ENCODE peak calls at places on chromosomes 2 and 18, in nine cellular contexts. D, R, S, X, M, A, N, J and L are unnamed samples.

GRCh38 chr2:32212293-32212692 is 46.6 kb downstream of the SLC30A6 start:
- DNase-seq in D (no peak), R (no peak), S (no peak), X (no peak), M (no peak), A (no peak), N (no peak), J (no peak), L (no peak)

GRCh38 chr2:70247364-70248144 is 874 bp downstream of the TIA1 start:
- DNase-seq in D (no peak), R (peak), S (no peak), X (no peak), M (peak), A (no peak), N (no peak), J (no peak), L (no peak)

GRCh38 chr2:28193552-28194383 is 198.9 kb upstream of the FOSL2 start:
- DNase-seq in D (peak), R (peak), S (no peak), X (no peak), M (peak), A (no peak), N (no peak), J (no peak), L (no peak)

GRCh38 chr2:227406177-227407031 is 18.7 kb upstream of the SCYGR1 start:
- DNase-seq in D (peak), R (peak), S (no peak), X (peak), M (peak), A (no peak), N (peak), J (peak), L (peak)

GRCh38 chr2:29456429-29456828 is 341.2 kb downstream of the CLIP4 start:
- DNase-seq in D (no peak), R (no peak), S (no peak), X (no peak), M (no peak), A (no peak), N (no peak), J (no peak), L (no peak)

GRCh38 chr2:215590353-215590752 is 154.5 kb upstream of the FN1 start:
- DNase-seq in D (no peak), R (peak), S (no peak), X (no peak), M (no peak), A (no peak), N (no peak), J (no peak), L (no peak)

GRCh38 chr2:37877457-37878315 is 47.4 kb upstream of the RMDN2 start:
- DNase-seq in D (peak), R (peak), S (no peak), X (no peak), M (peak), A (no peak), N (peak), J (peak), L (no peak)

GRCh38 chr18:3721771-3722661 is 272.0 kb downstream of the TGIF1 start:
- DNase-seq in D (no peak), R (no peak), S (no peak), X (no peak), M (peak), A (no peak), N (peak), J (no peak), L (no peak)

GRCh38 chr2:126513033-126513432 is 142.9 kb upstream of the GYPC start:
- DNase-seq in D (no peak), R (no peak), S (no peak), X (no peak), M (no peak), A (no peak), N (no peak), J (no peak), L (no peak)

GRCh38 chr18:57839942-57840381 is 36.8 kb upstream of the ATP8B1 start:
- DNase-seq in D (no peak), R (peak), S (no peak), X (no peak), M (peak), A (no peak), N (no peak), J (no peak), L (no peak)

GRCh38 chr2:101725038-101725437 is 27.5 kb downstream of the MAP4K4 start:
- DNase-seq in D (no peak), R (no peak), S (no peak), X (no peak), M (no peak), A (no peak), N (no peak), J (no peak), L (no peak)

GRCh38 chr2:101723366-101724112 is 26.0 kb downstream of the MAP4K4 start:
- DNase-seq in D (no peak), R (no peak), S (no peak), X (no peak), M (no peak), A (no peak), N (no peak), J (no peak), L (no peak)

GRCh38 chr2:101724113-101724450 is 26.6 kb downstream of the MAP4K4 start:
- DNase-seq in D (no peak), R (no peak), S (no peak), X (no peak), M (no peak), A (no peak), N (no peak), J (no peak), L (no peak)

GRCh38 chr2:101722878-101723277 is 25.4 kb downstream of the MAP4K4 start:
- DNase-seq in D (no peak), R (no peak), S (no peak), X (no peak), M (no peak), A (no peak), N (peak), J (no peak), L (no peak)

GRCh38 chr2:101725515-101726192 is 28.1 kb downstream of the MAP4K4 start:
- DNase-seq in D (no peak), R (no peak), S (no peak), X (no peak), M (no peak), A (no peak), N (no peak), J (no peak), L (no peak)
- TF ChIP-seq CTCF in D (no peak), R (no peak), S (no peak), X (no peak), M (peak), A (peak), N (no peak), J (no peak), L (no peak)

GRCh38 chr2:42236911-42237310 is 67.8 kb downstream of the EML4 start:
- DNase-seq in D (no peak), R (no peak), S (no peak), X (no peak), M (no peak), A (no peak), N (no peak), J (no peak), L (no peak)

GRCh38 chr2:42239289-42239661 is 70.1 kb downstream of the EML4 start:
- DNase-seq in D (no peak), R (no peak), S (no peak), X (no peak), M (no peak), A (no peak), N (no peak), J (no peak), L (no peak)

GRCh38 chr2:42241517-42241916 is 72.4 kb downstream of the EML4 start:
- DNase-seq in D (no peak), R (no peak), S (no peak), X (no peak), M (no peak), A (no peak), N (no peak), J (no peak), L (no peak)

GRCh38 chr2:42239811-42240210 is 70.7 kb downstream of the EML4 start:
- DNase-seq in D (no peak), R (no peak), S (no peak), X (no peak), M (no peak), A (no peak), N (no peak), J (no peak), L (no peak)

DNA sequence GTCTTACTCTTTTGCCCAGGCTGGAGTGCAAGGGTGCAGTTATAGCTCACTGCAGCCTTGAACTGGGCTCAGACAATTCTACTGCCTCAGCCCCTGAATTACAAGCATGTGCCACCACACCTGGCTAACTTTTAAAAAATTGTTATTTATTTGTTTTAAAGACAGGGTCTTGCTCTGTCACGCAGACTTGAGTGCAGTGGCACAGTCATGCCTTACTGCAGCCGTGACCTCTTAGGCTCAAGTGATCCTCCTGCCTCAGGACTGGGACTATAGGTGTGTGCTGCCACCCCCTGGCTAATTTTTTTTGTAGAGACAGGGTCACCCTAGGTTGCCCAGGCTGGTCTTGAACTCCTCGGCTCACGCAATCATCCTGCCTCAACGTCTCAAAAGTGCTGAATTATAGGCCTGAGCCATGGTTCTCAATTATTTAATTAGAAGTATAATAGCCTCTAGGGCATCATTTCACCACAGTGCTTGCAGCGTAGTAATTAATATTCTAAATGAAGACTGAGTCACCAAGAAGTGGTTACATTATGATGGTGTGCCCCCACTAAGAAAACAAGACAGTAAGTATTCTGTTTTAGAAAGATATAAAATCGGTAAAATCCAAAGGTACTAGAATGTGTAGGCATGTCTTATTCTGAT is 69.6 kb downstream of the EML4 start:
- DNase-seq in D (no peak), R (peak), S (peak), X (peak), M (peak), A (no peak), N (peak), J (peak), L (no peak)
- TF ChIP-seq CTCF in D (peak), R (peak), S (peak), X (peak), M (peak), A (no peak), N (peak), J (peak), L (peak)

DNA sequence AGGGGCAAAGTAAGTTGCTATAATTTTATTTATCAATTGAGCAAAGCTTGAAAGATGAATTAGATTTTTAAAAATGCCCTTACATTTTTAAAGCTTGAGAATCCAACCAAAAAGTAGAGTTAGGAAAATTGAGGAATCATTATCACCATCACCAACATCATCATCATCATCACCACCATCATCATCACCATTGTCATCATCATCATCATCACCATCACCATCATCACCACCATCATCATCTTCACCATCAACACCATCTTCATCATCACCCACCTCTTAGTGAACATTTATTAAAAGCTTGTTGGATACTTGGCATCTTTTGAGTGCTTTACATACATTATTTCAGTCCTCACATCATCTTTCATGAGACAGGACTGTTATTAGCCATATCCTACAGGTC is 504.4 kb upstream of the TNP1 start:
- DNase-seq in D (no peak), R (no peak), S (no peak), X (no peak), M (no peak), A (no peak), N (no peak), J (no peak), L (no peak)
- TF ChIP-seq CTCF in D (no peak), R (no peak), S (no peak), X (no peak), M (no peak), A (no peak), N (no peak), J (no peak), L (no peak)

GRCh38 chr2:36480028-36480427 is 117.9 kb downstream of the FEZ2 start:
- DNase-seq in D (no peak), R (no peak), S (no peak), X (no peak), M (no peak), A (no peak), N (no peak), J (no peak), L (no peak)
- TF ChIP-seq CTCF in D (no peak), R (no peak), S (no peak), X (no peak), M (no peak), A (no peak), N (no peak), J (no peak), L (no peak)